ENCODE peak calls at places on chromosomes 11 and 22, in five cellular contexts. G, Y, H, J and R are unnamed samples.

GRCh38 chr11:61800331-61801281 is 7.9 kb downstream of the FEN1 start:
- DNase-seq in G (no peak), Y (no peak), H (no peak), J (no peak), R (no peak)

GRCh38 chr11:65486570-65487466 is 12.0 kb upstream of the MALAT1 start:
- DNase-seq in G (no peak), Y (no peak), H (no peak), J (peak), R (no peak)

GRCh38 chr22:24289138-24289537 is 18.5 kb downstream of the SPECC1L start:
- DNase-seq in G (peak), Y (no peak), H (no peak), J (no peak), R (peak)

GRCh38 chr11:122983438-122984185 is 2.0 kb upstream of the BSX start:
- DNase-seq in G (no peak), Y (no peak), H (no peak), J (no peak), R (no peak)

GRCh38 chr22:47837703-47838102 is 1075.3 kb downstream of the TBC1D22A start:
- DNase-seq in G (peak), Y (no peak), H (no peak), J (no peak), R (peak)

GRCh38 chr11:3228445-3228829 is 3.8 kb downstream of the MRGPRE start:
- DNase-seq in G (no peak), Y (no peak), H (no peak), J (no peak), R (no peak)

GRCh38 chr11:17736921-17737817 is 2.6 kb downstream of the KCNC1 start:
- DNase-seq in G (no peak), Y (no peak), H (no peak), J (peak), R (no peak)

GRCh38 chr22:40324468-40325305 is 21.6 kb upstream of the ADSL start:
- DNase-seq in G (no peak), Y (no peak), H (no peak), J (no peak), R (no peak)

GRCh38 chr11:34300571-34301295 is 57.1 kb downstream of the ABTB2 start:
- DNase-seq in G (no peak), Y (no peak), H (no peak), J (no peak), R (no peak)

GRCh38 chr11:107819361-107820014 is 39.1 kb downstream of the SLC35F2 start:
- DNase-seq in G (peak), Y (no peak), H (no peak), J (no peak), R (peak)

GRCh38 chr11:72584933-72585597 is 89.2 kb downstream of the PDE2A start:
- DNase-seq in G (no peak), Y (peak), H (no peak), J (no peak), R (no peak)

GRCh38 chr11:30914143-30914762 is 328.1 kb upstream of the MPPED2 start:
- DNase-seq in G (peak), Y (peak), H (no peak), J (peak), R (peak)
- TF ChIP-seq CTCF in G (peak), Y (peak), H (no peak), J (peak), R (peak)

GRCh38 chr11:32332990-32333334 is 102.4 kb downstream of the WT1 start:
- DNase-seq in G (no peak), Y (no peak), H (no peak), J (no peak), R (no peak)

GRCh38 chr11:32334822-32335221 is 100.5 kb downstream of the WT1 start:
- DNase-seq in G (peak), Y (no peak), H (no peak), J (no peak), R (peak)

GRCh38 chr11:32331792-32332191 is 103.5 kb downstream of the WT1 start:
- DNase-seq in G (no peak), Y (no peak), H (no peak), J (no peak), R (no peak)

GRCh38 chr11:32331098-32331497 is 104.2 kb downstream of the WT1 start:
- DNase-seq in G (no peak), Y (no peak), H (no peak), J (no peak), R (no peak)

GRCh38 chr11:32333335-32333991 is 101.9 kb downstream of the WT1 start:
- DNase-seq in G (peak), Y (peak), H (no peak), J (peak), R (peak)
- H3K4me3 ChIP-seq in G (peak), Y (peak), H (peak), J (peak), R (peak)

GRCh38 chr11:118028626-118029025 is 42.4 kb downstream of the IL10RA start:
- DNase-seq in G (no peak), Y (no peak), H (no peak), J (no peak), R (no peak)

GRCh38 chr11:118033443-118033842 is 43.4 kb upstream of the TMPRSS4 start:
- DNase-seq in G (no peak), Y (no peak), H (no peak), J (no peak), R (no peak)

GRCh38 chr11:118027694-118028093 is 41.5 kb downstream of the IL10RA start:
- DNase-seq in G (no peak), Y (no peak), H (no peak), J (no peak), R (no peak)
- TF ChIP-seq CTCF in G (no peak), Y (no peak), H (no peak), J (no peak), R (no peak)

GRCh38 chr11:111335124-111335535 is 36.8 kb downstream of the POU2AF3 start:
- DNase-seq in G (no peak), Y (no peak), H (no peak), J (no peak), R (no peak)
- H3K4me3 ChIP-seq in G (no peak), Y (no peak), H (no peak), J (no peak), R (no peak)

GRCh38 chr11:70048279-70049024 is 29.7 kb upstream of the ANO1 start:
- DNase-seq in G (no peak), Y (no peak), H (no peak), J (no peak), R (peak)
- TF ChIP-seq CTCF in G (peak), Y (peak), H (no peak), J (no peak), R (peak)